ENCODE peak calls at places on chromosomes 7 and 10, in nine cellular contexts. One of them, this sample, is unnamed.

GRCh38 chr10:7545256-7545655 is 121.5 kb downstream of the ITIH5 start:
- DNase-seq in stomach: no peak
- DNase-seq in SK-N-SH: no peak
- DNase-seq in HCT116: no peak
- DNase-seq in prostate gland: no peak
- DNase-seq in H1: no peak
- DNase-seq in GM12878: no peak
- DNase-seq in endothelial cell of umbilical vein: no peak
- DNase-seq in upper lobe of left lung: no peak
- DNase-seq in this sample: no peak

GRCh38 chr7:32942783-32943653 is 14.2 kb upstream of the FKBP9 start:
- DNase-seq in stomach: peak; percentile 83
- DNase-seq in SK-N-SH: peak; percentile 99
- DNase-seq in HCT116: peak; percentile 50
- DNase-seq in prostate gland: peak; percentile 67
- DNase-seq in H1: no peak
- DNase-seq in GM12878: no peak
- DNase-seq in endothelial cell of umbilical vein: peak; percentile 78
- DNase-seq in upper lobe of left lung: peak; percentile 87
- DNase-seq in this sample: peak; percentile 46

GRCh38 chr7:112129655-112130323 is 76.4 kb downstream of the DOCK4 start:
- DNase-seq in stomach: peak; percentile 25
- DNase-seq in SK-N-SH: no peak
- DNase-seq in HCT116: no peak
- DNase-seq in prostate gland: peak; percentile 48
- DNase-seq in H1: no peak
- DNase-seq in GM12878: no peak
- DNase-seq in endothelial cell of umbilical vein: peak; percentile 68
- DNase-seq in upper lobe of left lung: peak; percentile 76
- DNase-seq in this sample: no peak

GRCh38 chr10:10367277-10367676 is 650.4 kb upstream of the CELF2 start:
- DNase-seq in stomach: no peak
- DNase-seq in SK-N-SH: no peak
- DNase-seq in HCT116: no peak
- DNase-seq in prostate gland: no peak
- DNase-seq in H1: no peak
- DNase-seq in GM12878: no peak
- DNase-seq in endothelial cell of umbilical vein: no peak
- DNase-seq in upper lobe of left lung: peak; percentile 44
- DNase-seq in this sample: no peak

GRCh38 chr10:4651404-4652037 is 174.5 kb upstream of the AKR1E2 start:
- DNase-seq in stomach: no peak
- DNase-seq in SK-N-SH: no peak
- DNase-seq in HCT116: no peak
- DNase-seq in prostate gland: no peak
- DNase-seq in H1: no peak
- DNase-seq in GM12878: no peak
- DNase-seq in endothelial cell of umbilical vein: no peak
- DNase-seq in upper lobe of left lung: no peak
- DNase-seq in this sample: no peak

GRCh38 chr10:74208081-74208480 is 57.1 kb downstream of the ADK start:
- DNase-seq in stomach: peak; percentile 51
- DNase-seq in SK-N-SH: no peak
- DNase-seq in HCT116: no peak
- DNase-seq in prostate gland: no peak
- DNase-seq in H1: no peak
- DNase-seq in GM12878: no peak
- DNase-seq in endothelial cell of umbilical vein: no peak
- DNase-seq in upper lobe of left lung: peak; percentile 39
- DNase-seq in this sample: no peak

GRCh38 chr10:60778214-60778977 is at the start of gene CDK1:
- DNase-seq in stomach: peak; percentile 95
- DNase-seq in SK-N-SH: peak; percentile 95
- DNase-seq in HCT116: peak; percentile 97
- DNase-seq in prostate gland: peak; percentile 95
- DNase-seq in H1: peak; percentile 93
- DNase-seq in GM12878: peak; percentile 89
- DNase-seq in endothelial cell of umbilical vein: peak; percentile 98
- DNase-seq in upper lobe of left lung: peak; percentile 95
- DNase-seq in this sample: peak; percentile 96

GRCh38 chr7:22445140-22445722 is 54.8 kb downstream of the STEAP1B start:
- DNase-seq in stomach: peak; percentile 44
- DNase-seq in SK-N-SH: no peak
- DNase-seq in HCT116: no peak
- DNase-seq in prostate gland: peak; percentile 68
- DNase-seq in H1: no peak
- DNase-seq in GM12878: no peak
- DNase-seq in endothelial cell of umbilical vein: peak; percentile 99
- DNase-seq in upper lobe of left lung: peak; percentile 88
- DNase-seq in this sample: no peak

GRCh38 chr10:22333667-22334282 is 11.5 kb upstream of the SPAG6 start:
- DNase-seq in stomach: no peak
- DNase-seq in SK-N-SH: no peak
- DNase-seq in HCT116: no peak
- DNase-seq in prostate gland: no peak
- DNase-seq in H1: no peak
- DNase-seq in GM12878: no peak
- DNase-seq in endothelial cell of umbilical vein: no peak
- DNase-seq in upper lobe of left lung: no peak
- DNase-seq in this sample: no peak

GRCh38 chr10:91420868-91421267 is 10.7 kb downstream of the HECTD2 start:
- DNase-seq in stomach: no peak
- DNase-seq in SK-N-SH: no peak
- DNase-seq in HCT116: no peak
- DNase-seq in prostate gland: no peak
- DNase-seq in H1: no peak
- DNase-seq in GM12878: no peak
- DNase-seq in endothelial cell of umbilical vein: no peak
- DNase-seq in upper lobe of left lung: no peak
- DNase-seq in this sample: no peak

DNA sequence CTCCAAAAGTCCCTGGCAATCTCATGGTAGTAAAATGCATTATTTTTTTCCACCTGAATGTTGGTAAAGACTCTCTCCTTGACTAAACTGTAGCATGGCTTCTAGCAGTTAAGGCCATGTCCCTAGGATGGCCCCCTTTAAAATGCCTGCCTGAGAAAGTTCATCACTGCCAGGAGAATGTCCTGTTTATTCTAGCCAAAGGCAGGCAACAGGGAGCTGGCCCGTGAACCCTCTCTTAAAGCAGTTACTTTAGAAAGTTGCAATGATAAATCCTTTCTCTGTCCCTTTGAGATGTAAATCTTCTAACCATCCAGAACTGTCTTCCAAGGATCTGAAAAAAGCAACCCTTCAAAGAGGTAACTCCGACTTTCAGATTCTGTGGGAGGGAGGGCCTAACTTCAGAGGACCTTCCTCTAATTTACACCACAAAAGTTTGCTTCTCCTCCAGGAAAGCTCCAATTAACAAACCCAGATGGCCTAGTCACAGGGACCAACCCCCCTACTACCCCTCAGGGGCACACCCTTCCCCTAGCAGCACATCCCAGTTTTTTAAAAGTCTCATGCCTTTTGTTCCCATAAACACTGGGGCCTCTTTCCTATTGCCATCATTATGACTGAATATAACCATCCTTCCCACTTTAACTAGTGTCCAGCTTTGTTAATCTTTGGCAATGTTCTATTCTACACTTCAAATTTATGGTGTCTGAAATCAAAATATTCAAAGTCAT is 5.6 kb downstream of the DNTT start:
- DNase-seq in stomach: no peak
- DNase-seq in SK-N-SH: no peak
- DNase-seq in HCT116: no peak
- DNase-seq in prostate gland: no peak
- DNase-seq in H1: peak; percentile 91
- DNase-seq in GM12878: no peak
- DNase-seq in endothelial cell of umbilical vein: no peak
- DNase-seq in upper lobe of left lung: no peak
- DNase-seq in this sample: no peak
- TF ChIP-seq POLR2AphosphoS5 in stomach: no peak
- TF ChIP-seq POLR2AphosphoS5 in SK-N-SH: no peak
- TF ChIP-seq POLR2AphosphoS5 in HCT116: no peak
- TF ChIP-seq POLR2AphosphoS5 in prostate gland: no peak
- TF ChIP-seq POLR2AphosphoS5 in H1: no peak
- TF ChIP-seq POLR2AphosphoS5 in GM12878: no peak
- TF ChIP-seq POLR2AphosphoS5 in endothelial cell of umbilical vein: no peak
- TF ChIP-seq POLR2AphosphoS5 in upper lobe of left lung: no peak
- TF ChIP-seq POLR2AphosphoS5 in this sample: no peak

DNA sequence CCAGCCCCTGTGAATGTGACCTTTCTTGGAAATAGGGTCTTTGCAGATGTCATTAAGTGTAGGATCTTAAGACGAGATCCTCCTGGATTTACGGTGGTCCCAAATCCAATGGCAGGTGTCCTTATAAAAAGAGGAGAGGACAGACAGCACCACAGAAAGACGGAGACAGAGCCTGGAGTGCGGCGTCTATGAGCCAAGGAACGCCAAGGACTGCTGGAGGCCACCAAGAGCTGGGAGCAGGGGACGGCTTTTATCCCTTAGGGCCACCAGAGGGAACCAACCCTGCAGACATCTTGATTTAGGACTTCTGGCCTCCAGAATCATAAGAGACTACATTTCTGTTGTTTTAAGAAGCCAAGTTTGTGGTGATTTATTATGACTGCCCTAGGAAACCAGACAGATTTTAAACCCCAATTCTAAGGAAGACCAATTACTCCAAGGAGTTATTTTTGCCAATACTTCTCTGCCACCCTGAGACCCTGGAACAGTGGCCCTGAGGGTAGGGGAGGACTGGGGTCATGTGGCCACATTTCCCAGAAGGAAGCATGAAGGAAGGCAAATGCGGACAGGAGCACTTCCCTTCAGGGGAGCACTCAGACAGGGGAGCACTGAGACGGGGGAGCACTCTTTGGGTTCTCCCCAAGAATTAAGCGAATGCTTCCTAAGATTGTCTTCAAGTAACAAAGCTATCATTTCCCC is 67.6 kb downstream of the CHST15 start:
- DNase-seq in stomach: peak; percentile 40
- DNase-seq in SK-N-SH: peak; percentile 53
- DNase-seq in HCT116: peak; percentile 15
- DNase-seq in prostate gland: no peak
- DNase-seq in H1: no peak
- DNase-seq in GM12878: no peak
- DNase-seq in endothelial cell of umbilical vein: peak; percentile 31
- DNase-seq in upper lobe of left lung: no peak
- DNase-seq in this sample: peak; percentile 18
- TF ChIP-seq POLR2AphosphoS5 in stomach: no peak
- TF ChIP-seq POLR2AphosphoS5 in SK-N-SH: no peak
- TF ChIP-seq POLR2AphosphoS5 in HCT116: no peak
- TF ChIP-seq POLR2AphosphoS5 in prostate gland: no peak
- TF ChIP-seq POLR2AphosphoS5 in H1: no peak
- TF ChIP-seq POLR2AphosphoS5 in GM12878: no peak
- TF ChIP-seq POLR2AphosphoS5 in endothelial cell of umbilical vein: no peak
- TF ChIP-seq POLR2AphosphoS5 in upper lobe of left lung: no peak
- TF ChIP-seq POLR2AphosphoS5 in this sample: no peak

GRCh38 chr7:101727184-101727583 is 90.2 kb upstream of the CUX1 start:
- DNase-seq in stomach: no peak
- DNase-seq in SK-N-SH: no peak
- DNase-seq in HCT116: no peak
- DNase-seq in prostate gland: no peak
- DNase-seq in H1: no peak
- DNase-seq in GM12878: no peak
- DNase-seq in endothelial cell of umbilical vein: no peak
- DNase-seq in upper lobe of left lung: no peak
- DNase-seq in this sample: no peak
- TF ChIP-seq POLR2AphosphoS5 in stomach: no peak
- TF ChIP-seq POLR2AphosphoS5 in SK-N-SH: no peak
- TF ChIP-seq POLR2AphosphoS5 in HCT116: no peak
- TF ChIP-seq POLR2AphosphoS5 in prostate gland: no peak
- TF ChIP-seq POLR2AphosphoS5 in H1: no peak
- TF ChIP-seq POLR2AphosphoS5 in GM12878: no peak
- TF ChIP-seq POLR2AphosphoS5 in endothelial cell of umbilical vein: no peak
- TF ChIP-seq POLR2AphosphoS5 in upper lobe of left lung: no peak
- TF ChIP-seq POLR2AphosphoS5 in this sample: no peak

GRCh38 chr10:120978589-120979252 is 127.6 kb downstream of the WDR11 start:
- DNase-seq in stomach: no peak
- DNase-seq in SK-N-SH: no peak
- DNase-seq in HCT116: no peak
- DNase-seq in prostate gland: no peak
- DNase-seq in H1: no peak
- DNase-seq in GM12878: no peak
- DNase-seq in endothelial cell of umbilical vein: no peak
- DNase-seq in upper lobe of left lung: no peak
- DNase-seq in this sample: no peak

GRCh38 chr10:120981601-120982381 is 130.6 kb downstream of the WDR11 start:
- DNase-seq in stomach: no peak
- DNase-seq in SK-N-SH: no peak
- DNase-seq in HCT116: no peak
- DNase-seq in prostate gland: no peak
- DNase-seq in H1: no peak
- DNase-seq in GM12878: no peak
- DNase-seq in endothelial cell of umbilical vein: no peak
- DNase-seq in upper lobe of left lung: peak; percentile 66
- DNase-seq in this sample: no peak

GRCh38 chr10:120980316-120980975 is 129.3 kb downstream of the WDR11 start:
- DNase-seq in stomach: no peak
- DNase-seq in SK-N-SH: no peak
- DNase-seq in HCT116: no peak
- DNase-seq in prostate gland: no peak
- DNase-seq in H1: no peak
- DNase-seq in GM12878: no peak
- DNase-seq in endothelial cell of umbilical vein: no peak
- DNase-seq in upper lobe of left lung: peak; percentile 54
- DNase-seq in this sample: no peak

GRCh38 chr10:120977892-120978291 is 126.7 kb downstream of the WDR11 start:
- DNase-seq in stomach: no peak
- DNase-seq in SK-N-SH: no peak
- DNase-seq in HCT116: no peak
- DNase-seq in prostate gland: no peak
- DNase-seq in H1: no peak
- DNase-seq in GM12878: no peak
- DNase-seq in endothelial cell of umbilical vein: no peak
- DNase-seq in upper lobe of left lung: no peak
- DNase-seq in this sample: no peak

DNA sequence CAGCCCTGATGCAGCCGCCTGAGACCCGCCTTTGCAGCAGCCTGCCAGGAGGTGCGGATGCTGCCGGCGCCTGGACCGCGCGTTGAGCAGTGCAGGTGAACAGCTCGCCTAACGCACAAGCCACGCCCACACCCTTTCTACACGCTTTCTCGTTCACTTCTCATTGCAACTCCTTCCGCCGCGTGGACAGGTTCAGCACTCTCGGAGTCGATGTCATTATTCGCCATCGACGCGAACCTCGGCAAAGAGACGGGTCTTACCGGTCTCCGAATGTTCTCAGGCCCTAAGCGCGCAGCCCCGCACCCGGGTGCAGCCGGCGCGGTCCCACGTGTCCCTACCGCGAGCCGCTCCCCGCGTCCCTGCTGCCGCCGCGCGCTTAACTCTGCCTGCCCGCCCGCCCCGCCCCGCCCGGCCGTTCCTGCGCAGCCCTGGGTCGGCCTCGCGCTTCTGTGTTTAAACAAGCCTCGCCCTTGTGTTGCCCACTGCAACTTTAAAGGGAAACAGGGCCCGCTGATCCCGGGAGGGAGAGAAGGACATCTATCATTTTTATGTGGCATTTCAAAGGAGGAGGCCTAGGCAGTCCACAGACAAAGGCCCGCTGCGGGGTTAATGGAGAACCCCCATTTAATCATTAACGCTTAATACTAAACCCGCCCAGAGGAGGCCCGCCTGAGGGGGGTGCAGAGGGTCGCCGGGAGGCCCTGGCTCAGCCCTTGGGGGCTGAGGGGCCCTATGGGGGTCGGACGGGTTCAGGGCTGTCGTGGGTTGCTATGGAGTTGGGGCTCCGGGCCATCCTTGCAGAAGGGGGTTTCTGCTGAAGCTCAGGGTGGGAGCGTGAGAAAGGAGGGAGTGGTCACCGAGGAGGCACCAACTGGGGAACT is 128.5 kb downstream of the WDR11 start:
- DNase-seq in stomach: peak; percentile 78
- DNase-seq in SK-N-SH: peak; percentile 84
- DNase-seq in HCT116: peak; percentile 62
- DNase-seq in prostate gland: peak; percentile 61
- DNase-seq in H1: no peak
- DNase-seq in GM12878: no peak
- DNase-seq in endothelial cell of umbilical vein: peak; percentile 11
- DNase-seq in upper lobe of left lung: peak; percentile 88
- DNase-seq in this sample: no peak
- TF ChIP-seq POLR2AphosphoS5 in stomach: no peak
- TF ChIP-seq POLR2AphosphoS5 in SK-N-SH: no peak
- TF ChIP-seq POLR2AphosphoS5 in HCT116: peak; percentile 39
- TF ChIP-seq POLR2AphosphoS5 in prostate gland: no peak
- TF ChIP-seq POLR2AphosphoS5 in H1: peak; percentile 47
- TF ChIP-seq POLR2AphosphoS5 in GM12878: no peak
- TF ChIP-seq POLR2AphosphoS5 in endothelial cell of umbilical vein: no peak
- TF ChIP-seq POLR2AphosphoS5 in upper lobe of left lung: no peak
- TF ChIP-seq POLR2AphosphoS5 in this sample: no peak